ENCODE peak calls at places on chromosomes 2 and 18, in seven cellular contexts. One of them, this sample, is unnamed.
A peak's percentile ranks its signal among the peaks of the same experiment; 100 is the strongest.

GRCh38 chr18:39845673-39846072 is 2109.4 kb upstream of the PIK3C3 start:
- DNase-seq in CD8-positive, alpha-beta T cell: no peak
- DNase-seq in brain microvascular endothelial cell: no peak
- DNase-seq in mesenchymal stem cell: no peak
- DNase-seq in esophagus squamous epithelium: no peak
- DNase-seq in HCT116: no peak
- DNase-seq in uterus: no peak
- DNase-seq in this sample: no peak

GRCh38 chr2:105391058-105391627 is 7.7 kb downstream of the FHL2 start:
- DNase-seq in HCT116: no peak
- DNase-seq in CD8-positive, alpha-beta T cell: no peak
- DNase-seq in uterus: no peak
- DNase-seq in mesenchymal stem cell: peak; percentile 54
- DNase-seq in esophagus squamous epithelium: no peak
- DNase-seq in brain microvascular endothelial cell: peak; percentile 77
- DNase-seq in this sample: no peak

GRCh38 chr18:13461488-13461887 is 242.9 kb downstream of the LDLRAD4 start:
- DNase-seq in mesenchymal stem cell: no peak
- DNase-seq in brain microvascular endothelial cell: no peak
- DNase-seq in CD8-positive, alpha-beta T cell: no peak
- DNase-seq in HCT116: no peak
- DNase-seq in uterus: no peak
- DNase-seq in esophagus squamous epithelium: no peak
- DNase-seq in this sample: no peak

GRCh38 chr2:10520154-10520553 is 72.0 kb upstream of the ODC1 start:
- DNase-seq in brain microvascular endothelial cell: no peak
- DNase-seq in HCT116: no peak
- DNase-seq in esophagus squamous epithelium: no peak
- DNase-seq in CD8-positive, alpha-beta T cell: no peak
- DNase-seq in uterus: peak; percentile 2
- DNase-seq in mesenchymal stem cell: no peak
- DNase-seq in this sample: no peak

GRCh38 chr18:78730564-78731422 is 248.8 kb upstream of the SALL3 start:
- DNase-seq in uterus: peak; percentile 6
- DNase-seq in mesenchymal stem cell: no peak
- DNase-seq in esophagus squamous epithelium: no peak
- DNase-seq in brain microvascular endothelial cell: no peak
- DNase-seq in CD8-positive, alpha-beta T cell: no peak
- DNase-seq in HCT116: no peak
- DNase-seq in this sample: no peak

GRCh38 chr2:241559489-241560180 is 1.1 kb downstream of the BOK start:
- DNase-seq in mesenchymal stem cell: no peak
- DNase-seq in HCT116: no peak
- DNase-seq in CD8-positive, alpha-beta T cell: no peak
- DNase-seq in esophagus squamous epithelium: no peak
- DNase-seq in uterus: no peak
- DNase-seq in brain microvascular endothelial cell: peak; percentile 30
- DNase-seq in this sample: peak; percentile 46

GRCh38 chr18:59275406-59275949 is 2.2 kb upstream of the RAX start:
- DNase-seq in HCT116: no peak
- DNase-seq in brain microvascular endothelial cell: no peak
- DNase-seq in uterus: no peak
- DNase-seq in esophagus squamous epithelium: no peak
- DNase-seq in CD8-positive, alpha-beta T cell: no peak
- DNase-seq in mesenchymal stem cell: no peak
- DNase-seq in this sample: no peak

GRCh38 chr2:152336854-152337510 is 2.0 kb downstream of the FMNL2 start:
- DNase-seq in HCT116: no peak
- DNase-seq in uterus: peak; percentile 60
- DNase-seq in esophagus squamous epithelium: no peak
- DNase-seq in mesenchymal stem cell: peak; percentile 84
- DNase-seq in brain microvascular endothelial cell: peak; percentile 48
- DNase-seq in CD8-positive, alpha-beta T cell: no peak
- DNase-seq in this sample: peak; percentile 12

GRCh38 chr18:77062518-77063003 is 70.0 kb downstream of the MBP start:
- DNase-seq in brain microvascular endothelial cell: peak; percentile 98
- DNase-seq in mesenchymal stem cell: no peak
- DNase-seq in uterus: no peak
- DNase-seq in HCT116: no peak
- DNase-seq in esophagus squamous epithelium: no peak
- DNase-seq in CD8-positive, alpha-beta T cell: no peak
- DNase-seq in this sample: peak; percentile 35

GRCh38 chr2:172083725-172084483 is 1.4 kb upstream of the DLX1 start:
- DNase-seq in CD8-positive, alpha-beta T cell: no peak
- DNase-seq in mesenchymal stem cell: peak; percentile 26
- DNase-seq in esophagus squamous epithelium: no peak
- DNase-seq in HCT116: no peak
- DNase-seq in brain microvascular endothelial cell: no peak
- DNase-seq in uterus: no peak
- DNase-seq in this sample: no peak

GRCh38 chr2:84866121-84866520 is 14.8 kb downstream of the TRABD2A start:
- DNase-seq in HCT116: no peak
- DNase-seq in mesenchymal stem cell: no peak
- DNase-seq in brain microvascular endothelial cell: no peak
- DNase-seq in esophagus squamous epithelium: no peak
- DNase-seq in CD8-positive, alpha-beta T cell: no peak
- DNase-seq in uterus: no peak
- DNase-seq in this sample: no peak

GRCh38 chr2:229572434-229573338 is 141.7 kb downstream of the DNER start:
- DNase-seq in CD8-positive, alpha-beta T cell: no peak
- DNase-seq in esophagus squamous epithelium: no peak
- DNase-seq in HCT116: no peak
- DNase-seq in uterus: no peak
- DNase-seq in brain microvascular endothelial cell: no peak
- DNase-seq in mesenchymal stem cell: no peak
- DNase-seq in this sample: no peak

GRCh38 chr18:66439670-66440069 is 164.2 kb downstream of the CDH19 start:
- DNase-seq in brain microvascular endothelial cell: no peak
- DNase-seq in esophagus squamous epithelium: no peak
- DNase-seq in CD8-positive, alpha-beta T cell: no peak
- DNase-seq in mesenchymal stem cell: no peak
- DNase-seq in HCT116: no peak
- DNase-seq in uterus: no peak
- DNase-seq in this sample: no peak

GRCh38 chr18:69127844-69128486 is 272.7 kb upstream of the DOK6 start:
- DNase-seq in esophagus squamous epithelium: no peak
- DNase-seq in uterus: no peak
- DNase-seq in CD8-positive, alpha-beta T cell: no peak
- DNase-seq in brain microvascular endothelial cell: no peak
- DNase-seq in HCT116: no peak
- DNase-seq in mesenchymal stem cell: no peak
- DNase-seq in this sample: no peak

GRCh38 chr2:9753665-9754531 is 89.4 kb upstream of the TAF1B start:
- DNase-seq in uterus: no peak
- DNase-seq in mesenchymal stem cell: no peak
- DNase-seq in HCT116: no peak
- DNase-seq in brain microvascular endothelial cell: no peak
- DNase-seq in CD8-positive, alpha-beta T cell: no peak
- DNase-seq in esophagus squamous epithelium: no peak
- DNase-seq in this sample: peak; percentile 57

GRCh38 chr2:6824962-6825361 is 40.7 kb downstream of the CMPK2 start:
- DNase-seq in esophagus squamous epithelium: no peak
- DNase-seq in mesenchymal stem cell: peak; percentile 87
- DNase-seq in uterus: peak; percentile 65
- DNase-seq in CD8-positive, alpha-beta T cell: no peak
- DNase-seq in HCT116: no peak
- DNase-seq in brain microvascular endothelial cell: peak; percentile 38
- DNase-seq in this sample: peak; percentile 4

GRCh38 chr2:83991992-83992391 is 467.1 kb downstream of the SUCLG1 start:
- DNase-seq in CD8-positive, alpha-beta T cell: no peak
- DNase-seq in brain microvascular endothelial cell: no peak
- DNase-seq in uterus: no peak
- DNase-seq in mesenchymal stem cell: no peak
- DNase-seq in HCT116: peak; percentile 1
- DNase-seq in esophagus squamous epithelium: no peak
- DNase-seq in this sample: no peak

GRCh38 chr2:190418717-190419116 is 10.6 kb downstream of the MFSD6 start:
- DNase-seq in mesenchymal stem cell: no peak
- DNase-seq in esophagus squamous epithelium: no peak
- DNase-seq in uterus: no peak
- DNase-seq in CD8-positive, alpha-beta T cell: no peak
- DNase-seq in HCT116: no peak
- DNase-seq in brain microvascular endothelial cell: no peak
- DNase-seq in this sample: no peak

GRCh38 chr2:237540823-237541222 is 25.6 kb upstream of the PRLH start:
- DNase-seq in CD8-positive, alpha-beta T cell: no peak
- DNase-seq in esophagus squamous epithelium: no peak
- DNase-seq in mesenchymal stem cell: no peak
- DNase-seq in HCT116: no peak
- DNase-seq in brain microvascular endothelial cell: peak; percentile 40
- DNase-seq in uterus: peak; percentile 59
- DNase-seq in this sample: peak; percentile 86

GRCh38 chr2:237542001-237542704 is 24.2 kb upstream of the PRLH start:
- DNase-seq in HCT116: no peak
- DNase-seq in mesenchymal stem cell: no peak
- DNase-seq in uterus: no peak
- DNase-seq in brain microvascular endothelial cell: no peak
- DNase-seq in esophagus squamous epithelium: no peak
- DNase-seq in CD8-positive, alpha-beta T cell: no peak
- DNase-seq in this sample: no peak

GRCh38 chr2:237540223-237540775 is 26.1 kb upstream of the PRLH start:
- DNase-seq in mesenchymal stem cell: no peak
- DNase-seq in HCT116: no peak
- DNase-seq in brain microvascular endothelial cell: no peak
- DNase-seq in CD8-positive, alpha-beta T cell: no peak
- DNase-seq in esophagus squamous epithelium: no peak
- DNase-seq in uterus: no peak
- DNase-seq in this sample: no peak

GRCh38 chr2:237539681-237540080 is 26.7 kb upstream of the PRLH start:
- DNase-seq in HCT116: no peak
- DNase-seq in CD8-positive, alpha-beta T cell: no peak
- DNase-seq in brain microvascular endothelial cell: no peak
- DNase-seq in mesenchymal stem cell: no peak
- DNase-seq in esophagus squamous epithelium: no peak
- DNase-seq in uterus: no peak
- DNase-seq in this sample: no peak

GRCh38 chr2:237541242-237541641 is 25.1 kb upstream of the PRLH start:
- DNase-seq in HCT116: no peak
- DNase-seq in esophagus squamous epithelium: no peak
- DNase-seq in uterus: no peak
- DNase-seq in brain microvascular endothelial cell: no peak
- DNase-seq in mesenchymal stem cell: no peak
- DNase-seq in CD8-positive, alpha-beta T cell: no peak
- DNase-seq in this sample: peak; percentile 71
- H3K27me3 ChIP-seq in HCT116: no peaks in the 10 kb centered on the region
- H3K27me3 ChIP-seq in esophagus squamous epithelium: no peaks in the 10 kb centered on the region
- H3K27me3 ChIP-seq in uterus: no peaks in the 10 kb centered on the region
- H3K27me3 ChIP-seq in brain microvascular endothelial cell: no peaks in the 10 kb centered on the region
- H3K27me3 ChIP-seq in mesenchymal stem cell: no peaks in the 10 kb centered on the region
- H3K27me3 ChIP-seq in CD8-positive, alpha-beta T cell: no peaks in the 10 kb centered on the region
- H3K27me3 ChIP-seq in this sample: no peaks in the 10 kb centered on the region

DNA sequence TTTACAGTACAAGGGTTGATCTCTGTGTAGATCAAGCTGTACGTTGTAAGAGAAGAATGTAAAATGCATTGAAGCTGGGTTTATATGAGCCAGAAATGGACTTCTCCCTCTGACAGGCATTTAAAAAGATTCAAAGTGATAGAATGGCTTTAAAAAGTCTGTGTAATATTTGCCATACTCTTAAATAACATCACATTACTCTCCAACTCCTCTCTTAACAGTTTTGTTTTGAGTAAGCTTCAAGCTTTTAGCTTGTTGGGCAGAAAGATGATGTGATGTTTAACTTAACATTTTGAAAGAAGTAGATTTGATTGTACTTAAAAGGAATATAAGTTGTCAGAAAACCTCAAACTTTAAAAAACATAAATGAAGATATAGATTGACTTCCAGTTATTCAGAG is 72.2 kb downstream of the COX7A2L start:
- DNase-seq in uterus: no peak
- DNase-seq in mesenchymal stem cell: no peak
- DNase-seq in esophagus squamous epithelium: no peak
- DNase-seq in brain microvascular endothelial cell: no peak
- DNase-seq in HCT116: no peak
- DNase-seq in CD8-positive, alpha-beta T cell: no peak
- DNase-seq in this sample: no peak
- H3K36me3 ChIP-seq in uterus: no peaks in the 10 kb centered on the region
- H3K36me3 ChIP-seq in mesenchymal stem cell: no peaks in the 10 kb centered on the region
- H3K36me3 ChIP-seq in esophagus squamous epithelium: no peaks in the 10 kb centered on the region
- H3K36me3 ChIP-seq in brain microvascular endothelial cell: peaks cover 11% of the 10 kb centered on the region
- H3K36me3 ChIP-seq in HCT116: no peaks in the 10 kb centered on the region
- H3K36me3 ChIP-seq in CD8-positive, alpha-beta T cell: peaks cover 8% of the 10 kb centered on the region
- H3K36me3 ChIP-seq in this sample: peaks cover 14% of the 10 kb centered on the region

DNA sequence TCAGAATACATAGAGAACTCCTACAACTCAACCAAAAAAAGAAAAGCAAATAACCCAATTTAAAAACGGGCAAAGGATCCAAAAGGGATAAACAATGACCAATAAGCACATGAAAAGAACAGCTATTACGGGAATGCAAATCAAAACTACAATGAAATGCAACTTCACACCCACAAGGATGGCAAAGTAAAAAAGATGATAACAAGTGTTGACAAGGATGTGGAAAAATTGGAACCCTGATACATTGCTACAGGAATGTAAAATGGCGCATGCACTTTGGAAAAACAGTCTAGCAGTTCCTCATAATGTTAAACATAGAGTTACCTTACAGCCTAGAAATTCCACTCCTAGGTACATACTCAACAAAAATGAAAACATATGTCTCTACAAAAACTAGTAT is 4.7 kb downstream of the EXOC6B start:
- DNase-seq in mesenchymal stem cell: no peak
- DNase-seq in CD8-positive, alpha-beta T cell: no peak
- DNase-seq in esophagus squamous epithelium: no peak
- DNase-seq in brain microvascular endothelial cell: no peak
- DNase-seq in HCT116: no peak
- DNase-seq in uterus: no peak
- DNase-seq in this sample: no peak
- H3K27ac ChIP-seq in mesenchymal stem cell: no peak overlapping the region
- H3K27ac ChIP-seq in CD8-positive, alpha-beta T cell: no peak overlapping the region
- H3K27ac ChIP-seq in esophagus squamous epithelium: no peak overlapping the region
- H3K27ac ChIP-seq in brain microvascular endothelial cell: no peak overlapping the region
- H3K27ac ChIP-seq in HCT116: no peak overlapping the region
- H3K27ac ChIP-seq in uterus: no peak overlapping the region
- H3K27ac ChIP-seq in this sample: no peak overlapping the region

GRCh38 chr2:70897977-70898226 is 37.8 kb upstream of the ATP6V1B1 start:
- DNase-seq in HCT116: no peak
- DNase-seq in esophagus squamous epithelium: no peak
- DNase-seq in uterus: no peak
- DNase-seq in brain microvascular endothelial cell: no peak
- DNase-seq in mesenchymal stem cell: no peak
- DNase-seq in CD8-positive, alpha-beta T cell: no peak
- DNase-seq in this sample: no peak
- H3K27me3 ChIP-seq in HCT116: no peaks in the 10 kb centered on the region
- H3K27me3 ChIP-seq in esophagus squamous epithelium: peaks cover 100% of the 10 kb centered on the region
- H3K27me3 ChIP-seq in uterus: no peaks in the 10 kb centered on the region
- H3K27me3 ChIP-seq in brain microvascular endothelial cell: peaks cover 67% of the 10 kb centered on the region
- H3K27me3 ChIP-seq in mesenchymal stem cell: peaks cover 84% of the 10 kb centered on the region
- H3K27me3 ChIP-seq in CD8-positive, alpha-beta T cell: peaks cover 36% of the 10 kb centered on the region
- H3K27me3 ChIP-seq in this sample: peaks cover 31% of the 10 kb centered on the region

DNA sequence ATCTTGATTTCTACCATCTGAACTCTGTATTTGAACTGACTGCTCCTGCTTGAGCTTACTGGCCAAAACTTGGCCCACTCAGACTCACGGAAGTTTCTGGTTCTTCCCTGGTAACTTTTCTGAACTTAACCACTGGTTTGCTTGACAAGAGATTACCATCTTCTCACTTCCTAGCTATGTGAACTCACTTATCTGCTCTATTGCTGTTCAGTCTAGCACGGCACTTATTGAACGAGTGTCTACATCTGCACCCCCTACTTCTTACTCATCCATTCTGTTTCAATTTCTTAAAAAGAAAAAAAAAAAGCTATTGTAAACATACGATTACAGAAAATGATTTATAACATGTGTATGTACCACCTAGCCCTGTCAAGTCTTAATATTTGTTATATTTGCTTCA is 9.0 kb downstream of the CKAP2L start:
- DNase-seq in esophagus squamous epithelium: no peak
- DNase-seq in brain microvascular endothelial cell: no peak
- DNase-seq in CD8-positive, alpha-beta T cell: no peak
- DNase-seq in HCT116: no peak
- DNase-seq in uterus: no peak
- DNase-seq in mesenchymal stem cell: no peak
- DNase-seq in this sample: no peak
- H3K36me3 ChIP-seq in esophagus squamous epithelium: no peaks in the 10 kb centered on the region
- H3K36me3 ChIP-seq in brain microvascular endothelial cell: no peaks in the 10 kb centered on the region
- H3K36me3 ChIP-seq in CD8-positive, alpha-beta T cell: no peaks in the 10 kb centered on the region
- H3K36me3 ChIP-seq in HCT116: peaks cover 26% of the 10 kb centered on the region
- H3K36me3 ChIP-seq in uterus: no peaks in the 10 kb centered on the region
- H3K36me3 ChIP-seq in mesenchymal stem cell: no peaks in the 10 kb centered on the region
- H3K36me3 ChIP-seq in this sample: no peaks in the 10 kb centered on the region

This sample was measured in small intestine.